ENCODE peak calls at places on chromosomes 16 and 17, in five cellular contexts. H, T, X, G and Q are unnamed samples.

GRCh38 chr16:67461600-67462278 is 19.2 kb downstream of the ATP6V0D1 start:
- DNase-seq in H (no peak), T (no peak), X (no peak), G (no peak), Q (no peak)

GRCh38 chr17:27157297-27157696 is 136.6 kb upstream of the WSB1 start:
- DNase-seq in H (no peak), T (no peak), X (no peak), G (no peak), Q (no peak)

GRCh38 chr17:67105213-67105612 is 60.9 kb downstream of the CACNG1 start:
- DNase-seq in H (no peak), T (no peak), X (peak; percentile 60), G (no peak), Q (no peak)

GRCh38 chr16:59067207-59067606 is 333.1 kb upstream of the GOT2 start:
- DNase-seq in H (no peak), T (no peak), X (peak; percentile 49), G (no peak), Q (no peak)

GRCh38 chr16:22073350-22073749 is 19.0 kb upstream of the VWA3A start:
- DNase-seq in H (no peak), T (no peak), X (no peak), G (no peak), Q (no peak)

GRCh38 chr17:67633751-67634191 is 84.0 kb upstream of the NOL11 start:
- DNase-seq in H (no peak), T (no peak), X (no peak), G (no peak), Q (no peak)

GRCh38 chr16:70434489-70435260 is 4.2 kb downstream of the ST3GAL2 start:
- DNase-seq in H (no peak), T (no peak), X (no peak), G (no peak), Q (no peak)

GRCh38 chr16:25707982-25708583 is 16.3 kb downstream of the HS3ST4 start:
- DNase-seq in H (no peak), T (no peak), X (no peak), G (no peak), Q (peak; percentile 9)

GRCh38 chr16:35210681-35211433 is 1751.4 kb downstream of the TP53TG3F start:
- DNase-seq in H (no peak), T (no peak), X (no peak), G (no peak), Q (no peak)